ENCODE peak calls at places on chromosomes 2 and 18, in four cellular contexts. X, P, K and V are unnamed samples.

GRCh38 chr2:101125374-101125773 is 25.8 kb downstream of the TBC1D8 start:
- DNase-seq in X (peak; percentile 53), P (no peak), K (no peak), V (no peak)

GRCh38 chr2:222973733-222974132 is 78.3 kb upstream of the KCNE4 start:
- DNase-seq in X (no peak), P (no peak), K (no peak), V (no peak)

GRCh38 chr18:22169889-22170420 is 566 bp downstream of the GATA6 start:
- DNase-seq in X (peak; percentile 7), P (peak; percentile 42), K (no peak), V (no peak)

GRCh38 chr2:105437708-105438103 is 38.9 kb upstream of the FHL2 start:
- DNase-seq in X (no peak), P (no peak), K (no peak), V (no peak)

GRCh38 chr2:70010222-70011111 is 49.0 kb upstream of the ASPRV1 start:
- DNase-seq in X (peak; percentile 70), P (no peak), K (peak; percentile 61), V (no peak)

GRCh38 chr2:181036848-181037603 is 56.6 kb downstream of the UBE2E3 start:
- DNase-seq in X (no peak), P (no peak), K (no peak), V (no peak)

GRCh38 chr2:44459754-44460153 is 98.0 kb downstream of the CAMKMT start:
- DNase-seq in X (no peak), P (no peak), K (no peak), V (no peak)

GRCh38 chr2:12990523-12990922 is 273.8 kb downstream of the TRIB2 start:
- DNase-seq in X (no peak), P (no peak), K (no peak), V (no peak)

GRCh38 chr2:240353944-240354343 is 81.5 kb upstream of the GPC1 start:
- DNase-seq in X (no peak), P (no peak), K (no peak), V (no peak)

GRCh38 chr2:175154670-175155082 is 13.3 kb downstream of the ATF2 start:
- DNase-seq in X (no peak), P (no peak), K (no peak), V (no peak)

GRCh38 chr18:58353581-58353980 is 275.3 kb downstream of the ALPK2 start:
- DNase-seq in X (no peak), P (no peak), K (no peak), V (no peak)

GRCh38 chr2:6914829-6915228 is 2.4 kb upstream of the RNF144A start:
- DNase-seq in X (no peak), P (no peak), K (no peak), V (no peak)

GRCh38 chr18:8423051-8423558 is 186.1 kb upstream of the RAB12 start:
- DNase-seq in X (peak; percentile 57), P (no peak), K (no peak), V (no peak)

GRCh38 chr2:239392688-239393400 is 8.0 kb downstream of the HDAC4 start:
- DNase-seq in X (no peak), P (no peak), K (no peak), V (no peak)

GRCh38 chr2:64945973-64946736 is 43.0 kb upstream of the SLC1A4 start:
- DNase-seq in X (no peak), P (no peak), K (no peak), V (peak; percentile 79)

GRCh38 chr2:227033471-227034148 is 130.4 kb downstream of the COL4A4 start:
- DNase-seq in X (peak; percentile 43), P (peak; percentile 72), K (peak; percentile 35), V (no peak)

GRCh38 chr18:7358989-7359726 is 128.3 kb downstream of the LRRC30 start:
- DNase-seq in X (no peak), P (no peak), K (no peak), V (no peak)

GRCh38 chr2:101175991-101176390 is 24.8 kb upstream of the TBC1D8 start:
- DNase-seq in X (peak; percentile 86), P (no peak), K (no peak), V (no peak)

GRCh38 chr2:28447943-28448737 is 47.7 kb upstream of the PLB1 start:
- DNase-seq in X (no peak), P (no peak), K (no peak), V (no peak)
- TF ChIP-seq TARDBP in X (no peak), P (no peak), K (no peak), V (no peak)

DNA sequence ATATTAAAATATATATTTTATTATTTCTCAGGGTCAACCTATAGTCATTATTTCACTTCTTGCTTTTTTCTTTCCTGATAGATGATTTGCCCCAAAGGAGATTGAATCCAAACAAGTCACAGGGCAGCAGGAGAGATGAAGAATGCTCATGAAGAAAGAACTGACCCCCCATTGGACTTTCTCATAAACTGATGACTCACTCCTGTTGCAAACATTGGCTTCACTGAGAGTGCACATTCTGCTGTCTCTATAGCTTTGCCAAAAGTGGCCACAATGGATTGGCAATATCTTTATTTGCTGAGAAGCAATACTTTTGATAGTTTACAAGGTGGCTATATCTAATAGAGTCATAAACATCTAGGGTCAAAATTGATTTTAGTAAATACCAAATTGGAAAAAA is 55.9 kb upstream of the ZNF385B start:
- DNase-seq in X (peak; percentile 13), P (no peak), K (no peak), V (no peak)
- TF ChIP-seq TARDBP in X (no peak), P (no peak), K (no peak), V (no peak)

GRCh38 chr2:208354964-208355381 is 51.6 kb upstream of the PTH2R start:
- DNase-seq in X (peak; percentile 57), P (no peak), K (no peak), V (no peak)

GRCh38 chr2:208359632-208359986 is 47.0 kb upstream of the PTH2R start:
- DNase-seq in X (no peak), P (no peak), K (peak; percentile 9), V (no peak)

GRCh38 chr2:208360259-208361076 is 46.1 kb upstream of the PTH2R start:
- DNase-seq in X (no peak), P (no peak), K (no peak), V (no peak)

GRCh38 chr2:208358758-208359631 is 47.6 kb upstream of the PTH2R start:
- DNase-seq in X (no peak), P (no peak), K (no peak), V (no peak)

DNA sequence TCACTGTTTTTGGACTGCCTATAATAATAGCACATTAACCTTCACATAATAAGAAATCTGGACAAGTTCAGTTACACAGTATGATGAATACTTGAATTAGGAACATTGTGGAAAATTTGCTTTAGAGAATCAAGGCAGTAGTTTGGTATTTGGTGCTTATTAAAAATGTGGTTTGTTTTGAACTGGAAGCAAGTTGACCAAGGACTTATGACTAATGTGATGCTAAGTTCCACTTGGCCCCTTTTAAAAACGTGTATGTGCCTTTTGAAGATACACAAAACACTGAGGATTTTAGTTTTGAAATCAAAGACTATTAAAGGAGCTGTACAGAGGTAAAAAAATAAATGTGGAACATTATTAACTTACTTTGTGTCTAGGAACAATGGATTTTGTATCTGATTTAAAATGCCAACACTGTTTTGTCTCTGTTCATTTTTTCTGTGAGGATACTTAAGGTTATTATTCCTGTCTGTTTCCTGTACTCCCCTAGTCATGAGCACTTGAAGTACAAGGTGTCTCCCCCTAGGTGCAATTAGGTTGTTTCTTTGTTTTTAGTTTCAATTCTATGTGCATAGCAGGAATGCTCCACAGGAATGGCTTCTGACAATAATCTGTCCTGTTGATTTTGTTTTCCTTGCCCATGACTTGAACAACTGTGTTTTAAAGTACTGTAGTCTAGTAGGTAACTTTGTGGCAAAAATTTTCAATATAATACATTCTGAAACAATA is 49.6 kb upstream of the PTH2R start:
- DNase-seq in X (no peak), P (no peak), K (no peak), V (no peak)
- TF ChIP-seq TARDBP in X (no peak), P (no peak), K (no peak), V (no peak)

GRCh38 chr2:603427-603826 is 73.8 kb downstream of the TMEM18 start:
- DNase-seq in X (no peak), P (no peak), K (no peak), V (no peak)

GRCh38 chr2:605674-606608 is 71.3 kb downstream of the TMEM18 start:
- DNase-seq in X (no peak), P (no peak), K (no peak), V (no peak)

GRCh38 chr2:603869-604268 is 73.3 kb downstream of the TMEM18 start:
- DNase-seq in X (no peak), P (no peak), K (no peak), V (no peak)

GRCh38 chr2:604826-605524 is 72.2 kb downstream of the TMEM18 start:
- DNase-seq in X (no peak), P (no peak), K (no peak), V (no peak)

DNA sequence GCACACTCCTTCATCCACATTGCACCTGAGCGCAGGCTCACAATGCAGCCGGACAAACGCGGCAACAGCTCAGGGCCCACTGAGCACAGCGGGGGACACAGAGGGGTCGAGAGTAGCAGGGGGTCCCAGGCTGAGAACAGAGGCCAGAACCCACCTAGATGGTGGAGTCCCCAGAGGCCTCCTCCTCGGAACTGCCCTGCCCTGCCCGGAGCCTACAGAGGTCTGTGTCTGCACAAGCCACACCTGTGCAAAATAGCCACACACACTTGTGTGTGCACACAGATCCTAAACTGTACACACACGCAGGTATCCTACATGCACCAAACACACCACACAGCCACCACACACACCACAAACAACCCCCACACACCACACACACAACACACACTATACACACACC is 72.8 kb downstream of the TMEM18 start:
- DNase-seq in X (no peak), P (no peak), K (no peak), V (no peak)
- TF ChIP-seq TARDBP in X (no peak), P (no peak), K (no peak), V (no peak)

GRCh38 chr2:134107402-134107801 is 146.5 kb upstream of the MGAT5 start:
- DNase-seq in X (no peak), P (no peak), K (no peak), V (no peak)
- TF ChIP-seq TARDBP in X (no peak), P (no peak), K (no peak), V (no peak)

DNA sequence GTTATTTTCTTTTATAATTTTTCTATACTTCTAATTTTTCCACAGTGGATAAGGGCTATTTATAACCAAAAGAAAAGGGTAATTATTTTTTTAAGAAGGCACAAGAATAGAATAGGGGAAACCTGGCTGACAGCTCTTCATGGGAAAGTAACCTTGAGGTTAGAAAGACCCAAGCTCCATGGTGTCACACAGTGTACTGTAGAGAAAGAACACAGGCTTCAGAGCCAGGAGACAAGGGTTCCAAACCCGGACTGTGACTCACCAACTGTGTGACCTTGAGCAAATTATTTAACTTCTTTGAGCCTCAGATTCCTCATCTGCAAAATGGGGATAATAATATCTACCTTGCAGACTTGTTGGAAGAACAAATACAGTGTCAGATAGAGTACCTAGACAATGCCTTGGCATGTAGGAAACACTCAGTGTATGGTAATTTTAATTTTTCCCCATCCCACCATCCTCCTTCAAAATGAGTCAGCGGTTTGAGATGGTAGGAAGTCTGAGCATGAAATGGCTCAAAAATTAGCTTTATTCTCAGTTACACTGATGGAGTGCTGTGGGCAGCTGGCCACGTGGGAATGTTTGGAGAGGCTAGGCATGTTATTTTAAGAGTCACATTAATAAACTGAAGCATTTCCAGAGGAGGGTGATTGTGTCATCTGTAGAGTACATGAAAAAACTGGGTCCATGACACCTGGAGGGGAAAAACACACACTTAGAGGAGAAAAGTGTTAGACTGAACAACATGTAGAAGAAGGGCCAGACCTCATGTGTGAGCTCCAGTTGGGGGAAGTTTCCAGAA is 36.7 kb downstream of the TMEM37 start:
- DNase-seq in X (no peak), P (no peak), K (no peak), V (no peak)
- TF ChIP-seq TARDBP in X (no peak), P (no peak), K (no peak), V (no peak)